ENCODE peak calls at places on chromosomes 5 and 9, in four cellular contexts. K, H, E and U are unnamed samples.

GRCh38 chr9:86867658-86868313 is 79.5 kb downstream of the GAS1 start:
- DNase-seq in E (peak), H (no peak), K (no peak), U (no peak)

GRCh38 chr5:142869883-142870282 is 99.7 kb downstream of the ARHGAP26 start:
- DNase-seq in H (no peak), E (no peak), K (no peak), U (no peak)

GRCh38 chr9:35696520-35697215 is 6.9 kb upstream of the TPM2 start:
- DNase-seq in H (peak), K (no peak), E (peak), U (no peak)

GRCh38 chr9:113992276-113992951 is 85.7 kb downstream of the AMBP start:
- DNase-seq in H (peak), E (no peak), K (no peak), U (no peak)

GRCh38 chr5:90866915-90867715 is 308.5 kb downstream of the ADGRV1 start:
- DNase-seq in K (peak), E (no peak), H (no peak), U (no peak)

GRCh38 chr5:23457780-23458179 is 49.6 kb upstream of the PRDM9 start:
- DNase-seq in K (no peak), E (no peak), H (no peak), U (no peak)

GRCh38 chr9:95217936-95218335 is 99.6 kb downstream of the FANCC start:
- DNase-seq in H (no peak), K (no peak), E (no peak), U (no peak)

GRCh38 chr5:42026446-42026845 is 101.4 kb downstream of the FBXO4 start:
- DNase-seq in K (no peak), H (no peak), E (no peak), U (no peak)

GRCh38 chr5:91103353-91104061 is 279.6 kb downstream of the ARRDC3 start:
- DNase-seq in K (no peak), H (no peak), E (no peak), U (no peak)

GRCh38 chr9:129138144-129138462 is 26.9 kb downstream of the PTPA start:
- DNase-seq in K (no peak), E (no peak), H (no peak), U (no peak)

GRCh38 chr9:107316795-107317661 is 33.9 kb downstream of the RAD23B start:
- DNase-seq in K (no peak), E (no peak), H (no peak), U (no peak)

GRCh38 chr5:10276691-10277090 is 26.6 kb downstream of the CCT5 start:
- DNase-seq in H (no peak), E (no peak), K (no peak), U (no peak)

GRCh38 chr5:171309276-171309525 is 153 bp downstream of the TLX3 start:
- DNase-seq in H (no peak), E (no peak), K (no peak), U (no peak)

GRCh38 chr9:33167949-33168535 is 906 bp upstream of the B4GALT1 start:
- DNase-seq in E (no peak), K (no peak), H (no peak), U (no peak)